ENCODE peak calls at places on chromosomes 5 and 9, in five cellular contexts. P is cardiac muscle cell, Z is endothelial cell of umbilical vein, A is HepG2, C is left ventricle myocardium inferior. U is an unnamed sample. For H3K27me3 and H3K4me1, the result is how much of the 10 kb centered on the place peaks cover.

GRCh38 chr5:172245046-172245445 is 38.5 kb downstream of the UBTD2 start:
- DNase-seq in Z (no peak), C (no peak), P (no peak), A (no peak), U (no peak)

GRCh38 chr5:123365163-123365562 is 58.0 kb downstream of the CEP120 start:
- DNase-seq in A (no peak), P (peak), Z (no peak), C (no peak), U (no peak)

GRCh38 chr9:86548220-86548619 is 194.0 kb upstream of the TUT7 start:
- DNase-seq in P (no peak), Z (no peak), C (no peak), A (no peak), U (no peak)

GRCh38 chr5:154486427-154486866 is 8.4 kb upstream of the HAND1 start:
- DNase-seq in C (no peak), Z (no peak), A (no peak), P (no peak), U (no peak)

GRCh38 chr9:129140397-129141065 is 29.3 kb downstream of the PTPA start:
- DNase-seq in C (peak), P (peak), A (peak), Z (peak), U (peak)

GRCh38 chr5:178380086-178380485 is 147.5 kb upstream of the PHYKPL start:
- DNase-seq in P (no peak), C (no peak), A (no peak), Z (no peak), U (no peak)

GRCh38 chr5:140249536-140249935 is 53.4 kb downstream of the PFDN1 start:
- DNase-seq in C (no peak), P (no peak), Z (no peak), A (no peak), U (no peak)

GRCh38 chr5:31614147-31615030 is 24.5 kb upstream of the PDZD2 start:
- DNase-seq in C (no peak), Z (no peak), P (peak), A (no peak), U (no peak)

GRCh38 chr9:136657975-136658848 is 4.5 kb upstream of the EGFL7 start:
- DNase-seq in C (peak), P (no peak), Z (peak), A (no peak), U (no peak)

GRCh38 chr9:90631964-90632363 is 10.7 kb downstream of the DIRAS2 start:
- DNase-seq in C (no peak), A (no peak), Z (no peak), P (no peak), U (no peak)

GRCh38 chr5:157286761-157287211 is 20.9 kb downstream of the CYFIP2 start:
- DNase-seq in C (peak), P (peak), A (no peak), Z (no peak), U (no peak)

GRCh38 chr5:97979740-97980139 is 793.7 kb upstream of the RGMB start:
- DNase-seq in A (no peak), Z (no peak), C (peak), P (peak), U (no peak)

GRCh38 chr9:132000659-132001058 is 79.0 kb downstream of the MED27 start:
- DNase-seq in C (no peak), P (no peak), A (no peak), Z (no peak), U (no peak)

GRCh38 chr5:95142145-95142544 is 142.7 kb downstream of the MCTP1 start:
- DNase-seq in Z (peak), C (no peak), A (no peak), P (no peak), U (no peak)

GRCh38 chr5:154771383-154771901 is 16.3 kb downstream of the LARP1 start:
- DNase-seq in C (no peak), A (no peak), P (peak), Z (peak), U (no peak)

GRCh38 chr5:141835928-141836667 is 42.1 kb downstream of the PCDH1 start:
- DNase-seq in P (peak), A (no peak), C (peak), Z (peak), U (no peak)

GRCh38 chr5:68845121-68845520 is 248.7 kb upstream of the SLC30A5 start:
- DNase-seq in P (no peak), A (no peak), C (no peak), Z (no peak), U (no peak)

GRCh38 chr5:93417500-93417899 is 163.5 kb downstream of the NR2F1-AS1 start:
- DNase-seq in A (no peak), P (no peak), Z (no peak), C (no peak), U (no peak)

GRCh38 chr5:179285236-179285635 is 60.0 kb downstream of the ADAMTS2 start:
- DNase-seq in P (peak), C (peak), Z (no peak), A (no peak), U (peak)

GRCh38 chr9:72958485-72959266 is 5.8 kb upstream of the ALDH1A1 start:
- DNase-seq in Z (no peak), C (no peak), A (no peak), P (no peak), U (no peak)

GRCh38 chr5:17316973-17317459 is 99.6 kb downstream of the BASP1 start:
- DNase-seq in Z (no peak), C (no peak), A (no peak), P (peak), U (no peak)

GRCh38 chr5:154944716-154945115 is 3.8 kb downstream of the MRPL22 start:
- DNase-seq in P (no peak), Z (peak), A (no peak), C (no peak), U (no peak)

GRCh38 chr9:70130266-70130665 is 86.6 kb downstream of the MAMDC2 start:
- DNase-seq in P (no peak), A (no peak), C (no peak), Z (no peak), U (no peak)

GRCh38 chr5:135747824-135748223 is 86.6 kb upstream of the SLC25A48 start:
- DNase-seq in P (no peak), Z (no peak), C (no peak), A (no peak), U (no peak)

GRCh38 chr5:160506006-160507004 is 84.7 kb downstream of the PTTG1 start:
- DNase-seq in A (no peak), Z (no peak), C (no peak), P (peak), U (no peak)

GRCh38 chr5:78300464-78301045 is 6.1 kb upstream of the AP3B1 start:
- DNase-seq in Z (no peak), P (peak), A (no peak), C (no peak), U (no peak)

GRCh38 chr5:16551628-16552027 is 65.2 kb downstream of the RETREG1 start:
- DNase-seq in A (no peak), Z (no peak), C (no peak), P (no peak), U (no peak)

GRCh38 chr5:144247131-144247530 is 76.5 kb downstream of the KCTD16 start:
- DNase-seq in A (no peak), Z (no peak), C (no peak), P (no peak), U (no peak)

GRCh38 chr5:172954751-172955159 is 4.5 kb upstream of the RPL26L1 start:
- DNase-seq in P (no peak), C (no peak), Z (no peak), A (no peak), U (no peak)

GRCh38 chr5:122101636-122102285 is 23.7 kb upstream of the LOX start:
- DNase-seq in Z (peak), A (peak), C (no peak), P (peak), U (no peak)

GRCh38 chr5:119200795-119201194 is 129.9 kb downstream of the DMXL1 start:
- DNase-seq in Z (peak), C (no peak), A (no peak), P (no peak), U (no peak)

GRCh38 chr5:147188200-147189108 is 46.4 kb upstream of the STK32A start:
- DNase-seq in C (no peak), P (peak), A (peak), Z (peak), U (no peak)

GRCh38 chr9:129582865-129583264 is 38.0 kb downstream of the C9orf50 start:
- DNase-seq in A (no peak), Z (no peak), P (no peak), C (no peak), U (no peak)

GRCh38 chr5:1294839-1295649 is at the start of gene TERT:
- DNase-seq in P (no peak), C (no peak), A (no peak), Z (no peak), U (no peak)

GRCh38 chr9:120655005-120655622 is 59.2 kb downstream of the MEGF9 start:
- DNase-seq in C (no peak), P (peak), Z (no peak), A (no peak), U (no peak)

GRCh38 chr5:81065492-81065891 is 105.3 kb downstream of the RASGRF2 start:
- DNase-seq in A (no peak), C (no peak), P (no peak), Z (no peak), U (no peak)

GRCh38 chr9:75713373-75713772 is 177.1 kb upstream of the PCSK5 start:
- DNase-seq in C (no peak), P (no peak), A (no peak), Z (no peak), U (no peak)

GRCh38 chr9:111179577-111179976 is 141.3 kb upstream of the LPAR1 start:
- DNase-seq in C (peak), Z (no peak), A (no peak), P (no peak), U (no peak)

GRCh38 chr9:111176511-111176910 is 138.2 kb upstream of the LPAR1 start:
- DNase-seq in C (no peak), P (no peak), Z (no peak), A (no peak), U (no peak)

GRCh38 chr9:111186021-111186420 is 144.0 kb downstream of the OR2K2 start:
- DNase-seq in C (no peak), A (no peak), P (no peak), Z (no peak), U (no peak)

GRCh38 chr9:111178361-111179043 is 140.2 kb upstream of the LPAR1 start:
- DNase-seq in P (peak), A (no peak), C (no peak), Z (peak), U (no peak)

GRCh38 chr9:111180801-111181200 is 142.5 kb upstream of the LPAR1 start:
- DNase-seq in Z (no peak), P (no peak), A (no peak), C (no peak), U (no peak)
- H3K27me3 ChIP-seq in Z (under half), P (under half), A (under half), C (under half), U (under half)

GRCh38 chr9:126454795-126455194 is 128.2 kb downstream of the MVB12B start:
- DNase-seq in C (no peak), Z (no peak), A (no peak), P (no peak), U (no peak)
- H3K4me1 ChIP-seq in C (under half), Z (under half), A (under half), P (under half), U (under half)

GRCh38 chr5:129768715-129769114 is 20.8 kb downstream of the MINAR2 start:
- DNase-seq in P (no peak), C (no peak), A (no peak), Z (no peak), U (no peak)

GRCh38 chr5:129770034-129770433 is 22.1 kb downstream of the MINAR2 start:
- DNase-seq in Z (no peak), C (no peak), A (no peak), P (no peak), U (no peak)

GRCh38 chr5:129766798-129767197 is 18.9 kb downstream of the MINAR2 start:
- DNase-seq in C (no peak), Z (no peak), A (no peak), P (no peak), U (no peak)

GRCh38 chr5:129771058-129771838 is 23.4 kb downstream of the MINAR2 start:
- DNase-seq in C (no peak), P (peak), Z (peak), A (peak), U (no peak)

GRCh38 chr5:129767927-129768380 is 20.1 kb downstream of the MINAR2 start:
- DNase-seq in Z (peak), C (peak), P (peak), A (peak), U (peak)
- TF ChIP-seq CTCF in Z (peak), C (peak), P (peak), A (peak), U (peak)

DNA sequence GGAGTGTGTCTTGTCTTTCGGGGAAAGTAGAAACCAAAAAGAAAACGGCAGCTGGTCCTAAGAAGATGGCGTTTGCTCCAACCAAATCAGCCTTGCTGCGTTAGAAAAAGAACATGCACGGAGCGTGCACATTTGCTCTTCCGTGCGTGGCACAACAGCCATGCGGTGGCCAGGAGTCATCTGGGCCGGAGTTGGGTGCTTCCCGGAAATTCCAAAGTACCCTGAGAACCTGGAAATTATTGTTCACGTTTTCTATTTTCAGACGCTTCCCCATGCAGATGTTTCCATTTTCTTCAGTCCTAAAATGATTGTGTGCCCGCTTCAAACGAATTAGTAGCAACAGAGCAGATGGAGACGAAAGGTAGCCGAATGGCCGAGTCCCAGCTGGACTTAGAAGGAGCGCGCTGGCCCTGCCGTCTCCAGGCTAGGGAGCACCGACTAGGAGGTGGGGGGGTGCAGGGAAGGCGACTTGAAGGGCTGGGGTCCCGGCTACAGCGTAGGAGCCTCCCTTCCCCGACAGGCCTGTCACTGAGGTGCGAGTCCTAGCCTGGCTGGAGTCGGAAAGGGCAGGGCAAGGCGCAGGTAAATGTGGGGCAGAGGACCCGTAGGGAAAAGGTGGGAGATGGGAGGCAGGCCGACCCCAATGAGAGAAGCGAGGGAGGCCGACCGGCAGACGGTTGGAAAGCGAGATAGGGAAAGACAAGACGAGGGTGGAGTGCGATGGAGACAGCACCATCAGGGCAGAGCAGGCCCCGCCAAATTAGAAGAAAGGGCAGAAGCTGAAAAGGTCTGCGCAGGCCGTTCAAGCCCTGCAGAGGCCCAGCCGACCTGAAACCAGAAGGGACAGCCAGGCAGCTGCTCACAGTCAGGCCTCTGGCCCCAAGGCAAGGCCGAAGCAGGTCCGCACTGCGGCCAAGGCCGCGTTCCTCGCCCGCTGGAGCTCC is 1.4 kb downstream of the BARX1 start:
- DNase-seq in Z (no peak), A (no peak), C (no peak), P (no peak), U (no peak)
- H3K27me3 ChIP-seq in Z (half or more), A (half or more), C (half or more), P (half or more), U (half or more)

GRCh38 chr9:91913096-91913495 is 36.9 kb downstream of the ROR2 start:
- DNase-seq in Z (no peak), A (no peak), C (no peak), P (no peak), U (no peak)

GRCh38 chr9:91913986-91914385 is 36.0 kb downstream of the ROR2 start:
- DNase-seq in Z (no peak), C (no peak), P (no peak), A (no peak), U (no peak)

GRCh38 chr9:91915524-91916266 is 34.3 kb downstream of the ROR2 start:
- DNase-seq in P (peak), C (no peak), A (no peak), Z (no peak), U (no peak)

GRCh38 chr9:91914937-91915336 is 35.1 kb downstream of the ROR2 start:
- DNase-seq in Z (no peak), A (no peak), P (no peak), C (no peak), U (no peak)

DNA sequence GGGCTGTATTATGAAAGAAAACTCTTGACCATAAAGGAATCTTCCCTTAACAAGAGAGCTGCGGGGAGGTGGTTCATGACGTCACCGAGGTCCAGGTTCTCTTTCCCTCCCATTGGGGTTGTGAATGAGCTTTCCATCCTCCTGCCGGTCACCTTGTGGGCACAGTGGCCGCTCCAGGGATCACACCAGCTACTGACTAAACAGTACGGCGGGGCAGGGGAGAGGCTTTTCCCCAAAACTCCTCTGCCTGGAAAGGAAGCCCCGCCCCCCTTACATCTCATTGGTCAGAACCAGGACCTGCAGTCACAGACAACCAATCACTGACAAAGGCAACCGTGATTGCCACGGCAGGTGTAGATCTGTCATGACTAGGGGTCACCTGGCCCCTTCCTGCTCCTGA is 35.6 kb downstream of the ROR2 start:
- DNase-seq in P (no peak), Z (no peak), A (no peak), C (no peak), U (no peak)
- H3K4me1 ChIP-seq in P (under half), Z (under half), A (under half), C (under half), U (under half)

DNA sequence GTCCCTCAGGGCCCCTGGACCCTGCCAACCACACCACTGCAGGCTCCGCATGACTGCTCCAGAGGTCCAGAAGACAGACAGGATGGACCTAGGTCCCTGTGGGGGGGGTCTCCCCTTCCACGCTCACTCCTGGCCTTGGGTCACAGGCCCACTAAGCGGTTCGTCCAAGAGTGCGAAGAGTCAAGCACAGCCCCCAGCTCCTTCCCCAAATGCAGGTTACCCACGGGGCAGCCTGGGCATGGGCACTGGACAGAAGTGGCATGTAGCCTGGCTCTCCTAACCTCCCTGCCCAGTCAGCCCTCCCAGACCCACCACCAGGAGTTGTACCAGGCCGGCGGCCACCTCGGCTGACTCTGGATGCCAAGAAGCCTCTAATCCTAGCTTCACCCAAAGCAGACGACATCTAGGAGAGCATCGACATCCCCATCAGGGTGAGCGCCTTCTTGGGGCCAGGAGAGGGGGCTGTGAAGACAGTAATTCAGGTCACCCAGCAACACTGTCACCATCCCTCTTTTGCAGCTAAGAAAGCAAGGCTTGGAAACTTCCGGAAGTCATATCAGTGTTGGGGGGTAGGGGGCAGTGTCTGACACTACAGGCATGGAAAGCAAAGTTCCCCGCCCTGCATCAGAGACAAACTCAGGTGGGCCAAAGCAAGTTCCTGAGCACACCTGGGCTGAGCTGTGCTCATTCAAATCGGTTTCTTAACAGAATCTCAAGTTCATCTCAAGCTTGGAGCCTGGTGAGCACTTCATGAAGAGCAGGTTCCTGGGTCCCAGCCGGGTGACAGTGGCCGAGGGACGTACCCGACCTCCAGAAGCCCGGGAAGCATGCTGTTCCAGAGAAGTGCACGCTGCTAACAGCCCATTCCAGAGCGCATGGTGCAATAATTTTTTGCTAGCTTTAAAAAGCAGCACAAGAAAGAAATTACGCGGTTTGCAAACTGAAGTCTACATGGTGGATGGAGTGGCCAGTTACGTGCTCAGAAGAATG is 68.7 kb downstream of the SEMA4D start:
- DNase-seq in A (no peak), Z (peak), P (no peak), C (no peak), U (no peak)
- TF ChIP-seq CTCF in A (peak), Z (peak), P (peak), C (no peak), U (peak)